ENCODE peak calls at places on chromosomes 13 and 19, in nine cellular contexts. K is foreskin fibroblast, D is AG08396, T is NCI-H1694 treated with DMSO at 0.1 percent for 48 hours, H is ACHN, A is left cardiac atrium, W is Caco-2, O is D341Med, M is RWPE2. N is an unnamed sample.

GRCh38 chr19:36916991-36917390 is 859 bp downstream of the ZNF568 start:
- DNase-seq in K (peak), D (peak), T (no peak), H (no peak), A (no peak), W (no peak), O (peak), M (no peak), N (no peak)

GRCh38 chr13:113820813-113821651 is 42.8 kb downstream of the GAS6 start:
- DNase-seq in K (peak), D (peak), T (peak), H (peak), A (peak), W (no peak), O (no peak), M (peak), N (no peak)

GRCh38 chr19:3692141-3693029 is 7.9 kb downstream of the PIP5K1C start:
- DNase-seq in K (no peak), D (peak), T (no peak), H (no peak), A (no peak), W (peak), O (peak), M (no peak), N (no peak)

GRCh38 chr13:99926014-99926731 is 45.4 kb downstream of the ZIC5 start:
- DNase-seq in K (peak), D (peak), T (no peak), H (peak), A (no peak), W (peak), O (no peak), M (no peak), N (no peak)

GRCh38 chr19:52635786-52636570 is 2.2 kb downstream of the ZNF83 start:
- DNase-seq in K (peak), D (no peak), T (no peak), H (no peak), A (no peak), W (no peak), O (no peak), M (no peak), N (no peak)

GRCh38 chr13:47853236-47853635 is 147.8 kb downstream of the SUCLA2 start:
- DNase-seq in K (peak), D (no peak), T (no peak), H (no peak), A (no peak), W (no peak), O (no peak), M (no peak), N (no peak)

GRCh38 chr19:17554968-17555479 is 425 bp upstream of the COLGALT1 start:
- DNase-seq in K (no peak), D (no peak), T (no peak), H (no peak), A (no peak), W (no peak), O (no peak), M (no peak), N (no peak)

GRCh38 chr13:58963321-58963720 is 1200.4 kb downstream of the DIAPH3 start:
- DNase-seq in K (no peak), D (no peak), T (no peak), H (no peak), A (no peak), W (no peak), O (no peak), M (no peak), N (no peak)

GRCh38 chr13:65638572-65639168 is 1591.5 kb downstream of the PCDH9 start:
- DNase-seq in K (peak), D (peak), T (peak), H (peak), A (no peak), W (peak), O (peak), M (no peak), N (peak)

GRCh38 chr13:99971576-99972189 is at the start of gene ZIC5:
- DNase-seq in K (no peak), D (no peak), T (peak), H (no peak), A (no peak), W (no peak), O (no peak), M (peak), N (no peak)

GRCh38 chr13:85377783-85378182 is 421.4 kb downstream of the SLITRK6 start:
- DNase-seq in K (no peak), D (no peak), T (no peak), H (no peak), A (no peak), W (no peak), O (no peak), M (no peak), N (no peak)

GRCh38 chr19:4976412-4977298 is 7.7 kb downstream of the KDM4B start:
- DNase-seq in K (peak), D (peak), T (peak), H (no peak), A (peak), W (peak), O (peak), M (no peak), N (no peak)

GRCh38 chr19:16265205-16265604 is 59.4 kb upstream of the KLF2 start:
- DNase-seq in K (no peak), D (no peak), T (no peak), H (no peak), A (no peak), W (no peak), O (no peak), M (no peak), N (no peak)

GRCh38 chr19:17560205-17560595 is 4.8 kb downstream of the COLGALT1 start:
- DNase-seq in K (peak), D (peak), T (no peak), H (no peak), A (peak), W (no peak), O (no peak), M (peak), N (no peak)

GRCh38 chr19:14078406-14078805 is 5.8 kb downstream of the MISP3 start:
- DNase-seq in K (peak), D (peak), T (no peak), H (no peak), A (no peak), W (no peak), O (no peak), M (no peak), N (no peak)

GRCh38 chr19:28044477-28044876 is 1168.5 kb downstream of the UQCRFS1 start:
- DNase-seq in K (no peak), D (no peak), T (no peak), H (no peak), A (no peak), W (no peak), O (no peak), M (no peak), N (no peak)

GRCh38 chr19:11160119-11160768 is 4.7 kb upstream of the SPC24 start:
- DNase-seq in K (peak), D (no peak), T (no peak), H (no peak), A (peak), W (no peak), O (no peak), M (no peak), N (no peak)

GRCh38 chr13:83414393-83414792 is 467.9 kb downstream of the SLITRK1 start:
- DNase-seq in K (peak), D (peak), T (no peak), H (no peak), A (no peak), W (no peak), O (no peak), M (no peak), N (no peak)

GRCh38 chr19:30686252-30686762 is 314.1 kb downstream of the ZNF536 start:
- DNase-seq in K (peak), D (no peak), T (no peak), H (no peak), A (no peak), W (no peak), O (peak), M (no peak), N (no peak)

GRCh38 chr19:30360378-30361106 is 11.6 kb upstream of the ZNF536 start:
- DNase-seq in K (no peak), D (no peak), T (no peak), H (no peak), A (no peak), W (no peak), O (no peak), M (no peak), N (no peak)

GRCh38 chr13:99661791-99662190 is 160.5 kb downstream of the TM9SF2 start:
- DNase-seq in K (no peak), D (no peak), T (no peak), H (no peak), A (no peak), W (no peak), O (no peak), M (no peak), N (no peak)

GRCh38 chr13:112477070-112477619 is 101.0 kb downstream of the SPACA7 start:
- DNase-seq in K (peak), D (no peak), T (no peak), H (no peak), A (no peak), W (no peak), O (no peak), M (no peak), N (no peak)

N was measured in LoVo.